ENCODE peak calls at places on chromosome 15, in five cellular contexts. W is MG63, K is neural crest cell, B is fibroblast of mammary gland, F is ACHN. N is an unnamed sample.

GRCh38 chr15:61989698-61990097 is 70.5 kb downstream of the VPS13C start:
- DNase-seq in W (no peak), K (no peak), B (peak; percentile 10), F (no peak), N (no peak)

GRCh38 chr15:75584121-75584520 is 5.0 kb upstream of the PTPN9 start:
- DNase-seq in W (no peak), K (no peak), B (no peak), F (no peak), N (no peak)

GRCh38 chr15:83602021-83602420 is 51.9 kb upstream of the ADAMTSL3 start:
- DNase-seq in W (no peak), K (no peak), B (no peak), F (no peak), N (no peak)

GRCh38 chr15:34951993-34952392 is 17.5 kb downstream of the AQR start:
- DNase-seq in W (no peak), K (no peak), B (peak; percentile 72), F (no peak), N (no peak)

GRCh38 chr15:90336705-90337141 is 15.4 kb upstream of the ZNF774 start:
- DNase-seq in W (no peak), K (no peak), B (peak; percentile 53), F (peak; percentile 15), N (no peak)

GRCh38 chr15:45439521-45439931 is 61.2 kb upstream of the GATM start:
- DNase-seq in W (no peak), K (no peak), B (no peak), F (no peak), N (no peak)

GRCh38 chr15:38878946-38879345 is 314.3 kb upstream of the RASGRP1 start:
- DNase-seq in W (peak; percentile 30), K (no peak), B (no peak), F (no peak), N (no peak)

GRCh38 chr15:73295630-73296286 is 73.0 kb downstream of the HCN4 start:
- DNase-seq in W (no peak), K (no peak), B (peak; percentile 38), F (no peak), N (no peak)

GRCh38 chr15:67125589-67126502 is 60.4 kb downstream of the SMAD3 start:
- DNase-seq in W (peak; percentile 98), K (no peak), B (peak; percentile 100), F (peak; percentile 84), N (no peak)

N was measured in neuronal stem cell.